ENCODE peak calls at places on chromosomes 2 and 18, in seven cellular contexts. P is neuronal stem cell, V is mesendoderm, J is IMR-90, Q is H1, G is H9, E is trophoblast cell. N is an unnamed sample.

GRCh38 chr18:57841568-57841967 is 38.5 kb upstream of the ATP8B1 start:
- DNase-seq in G (no peak), V (no peak), E (no peak), Q (no peak), P (no peak), J (no peak), N (no peak)

GRCh38 chr2:156663757-156664409 is 227.7 kb downstream of the GPD2 start:
- DNase-seq in E (no peak), Q (no peak), J (no peak), G (no peak), P (no peak), V (peak; percentile 14), N (no peak)

GRCh38 chr2:105188343-105188742 is 53.2 kb upstream of the GPR45 start:
- DNase-seq in Q (no peak), G (peak; percentile 1), E (no peak), J (no peak), P (no peak), V (no peak), N (no peak)

GRCh38 chr2:37020887-37021796 is 54.8 kb upstream of the STRN start:
- DNase-seq in P (no peak), J (peak; percentile 39), Q (no peak), V (peak; percentile 19), E (no peak), G (no peak), N (peak; percentile 8)

GRCh38 chr2:120226296-120226695 is 3.1 kb upstream of the TMEM185B start:
- DNase-seq in P (no peak), G (no peak), Q (no peak), E (no peak), V (no peak), J (no peak), N (no peak)

GRCh38 chr18:55861266-55861665 is 273.3 kb upstream of the TCF4 start:
- DNase-seq in V (peak; percentile 73), J (peak; percentile 60), P (peak; percentile 17), E (no peak), G (peak; percentile 48), Q (no peak), N (peak; percentile 45)

GRCh38 chr18:7452331-7452730 is 114.8 kb upstream of the PTPRM start:
- DNase-seq in P (no peak), J (peak; percentile 4), Q (peak; percentile 38), G (peak; percentile 78), E (peak; percentile 44), V (peak; percentile 79), N (peak; percentile 19)

GRCh38 chr2:67574230-67574629 is 177.1 kb downstream of the ETAA1 start:
- DNase-seq in V (no peak), J (peak; percentile 88), Q (no peak), P (no peak), E (no peak), G (no peak), N (peak; percentile 92)

GRCh38 chr2:84888401-84889276 is 7.8 kb upstream of the TRABD2A start:
- DNase-seq in P (no peak), Q (no peak), E (peak; percentile 95), G (no peak), V (no peak), J (peak; percentile 83), N (peak; percentile 87)

GRCh38 chr2:241138471-241138870 is 10.8 kb downstream of the PASK start:
- DNase-seq in V (no peak), J (no peak), P (no peak), E (no peak), Q (no peak), G (no peak), N (no peak)

GRCh38 chr2:186426153-186427016 is 59.7 kb upstream of the ZC3H15 start:
- DNase-seq in Q (no peak), P (no peak), G (no peak), E (no peak), V (no peak), J (no peak), N (no peak)

GRCh38 chr2:14628906-14629305 is 3.6 kb upstream of the LRATD1 start:
- DNase-seq in P (no peak), G (no peak), Q (no peak), E (peak; percentile 36), J (no peak), V (no peak), N (no peak)

GRCh38 chr2:82675186-82675585 is 1783.9 kb downstream of the SUCLG1 start:
- DNase-seq in J (no peak), G (no peak), Q (no peak), E (no peak), V (peak; percentile 20), P (no peak), N (peak; percentile 7)

GRCh38 chr18:46672062-46672970 is 15.3 kb upstream of the LOXHD1 start:
- DNase-seq in V (peak; percentile 31), E (no peak), G (no peak), J (peak; percentile 7), Q (no peak), P (no peak), N (peak; percentile 49)

GRCh38 chr2:111909079-111909478 is 10.7 kb downstream of the MERTK start:
- DNase-seq in J (no peak), Q (no peak), P (no peak), E (no peak), G (no peak), V (no peak), N (no peak)

GRCh38 chr18:3297025-3297984 is 35.4 kb downstream of the MYL12B start:
- DNase-seq in E (peak; percentile 98), J (peak; percentile 86), Q (peak; percentile 96), V (peak; percentile 99), G (peak; percentile 97), P (peak; percentile 78), N (peak; percentile 90)

GRCh38 chr18:47683774-47684173 is 246.7 kb downstream of the SMAD2 start:
- DNase-seq in G (no peak), J (no peak), Q (no peak), E (no peak), P (no peak), V (no peak), N (no peak)

GRCh38 chr18:59060540-59060939 is 79.1 kb upstream of the SEC11C start:
- DNase-seq in G (no peak), J (no peak), P (no peak), V (no peak), Q (no peak), E (no peak), N (no peak)

GRCh38 chr2:127348421-127349000 is 39.3 kb downstream of the MAP3K2 start:
- DNase-seq in Q (no peak), V (no peak), E (no peak), P (no peak), G (no peak), J (peak; percentile 24), N (peak; percentile 10)

GRCh38 chr2:165794520-165794882 is 454 bp upstream of the GALNT3 start:
- DNase-seq in V (peak; percentile 86), Q (no peak), E (peak; percentile 40), J (peak; percentile 45), G (peak; percentile 65), P (peak; percentile 14), N (peak; percentile 72)

GRCh38 chr2:16067444-16068232 is 127.3 kb downstream of the MYCN start:
- DNase-seq in Q (no peak), E (no peak), G (no peak), P (no peak), J (no peak), V (no peak), N (no peak)

GRCh38 chr2:212421571-212422334 is 116.8 kb downstream of the ERBB4 start:
- DNase-seq in G (no peak), V (no peak), E (peak; percentile 30), P (no peak), Q (no peak), J (peak; percentile 1), N (peak; percentile 21)

DNA sequence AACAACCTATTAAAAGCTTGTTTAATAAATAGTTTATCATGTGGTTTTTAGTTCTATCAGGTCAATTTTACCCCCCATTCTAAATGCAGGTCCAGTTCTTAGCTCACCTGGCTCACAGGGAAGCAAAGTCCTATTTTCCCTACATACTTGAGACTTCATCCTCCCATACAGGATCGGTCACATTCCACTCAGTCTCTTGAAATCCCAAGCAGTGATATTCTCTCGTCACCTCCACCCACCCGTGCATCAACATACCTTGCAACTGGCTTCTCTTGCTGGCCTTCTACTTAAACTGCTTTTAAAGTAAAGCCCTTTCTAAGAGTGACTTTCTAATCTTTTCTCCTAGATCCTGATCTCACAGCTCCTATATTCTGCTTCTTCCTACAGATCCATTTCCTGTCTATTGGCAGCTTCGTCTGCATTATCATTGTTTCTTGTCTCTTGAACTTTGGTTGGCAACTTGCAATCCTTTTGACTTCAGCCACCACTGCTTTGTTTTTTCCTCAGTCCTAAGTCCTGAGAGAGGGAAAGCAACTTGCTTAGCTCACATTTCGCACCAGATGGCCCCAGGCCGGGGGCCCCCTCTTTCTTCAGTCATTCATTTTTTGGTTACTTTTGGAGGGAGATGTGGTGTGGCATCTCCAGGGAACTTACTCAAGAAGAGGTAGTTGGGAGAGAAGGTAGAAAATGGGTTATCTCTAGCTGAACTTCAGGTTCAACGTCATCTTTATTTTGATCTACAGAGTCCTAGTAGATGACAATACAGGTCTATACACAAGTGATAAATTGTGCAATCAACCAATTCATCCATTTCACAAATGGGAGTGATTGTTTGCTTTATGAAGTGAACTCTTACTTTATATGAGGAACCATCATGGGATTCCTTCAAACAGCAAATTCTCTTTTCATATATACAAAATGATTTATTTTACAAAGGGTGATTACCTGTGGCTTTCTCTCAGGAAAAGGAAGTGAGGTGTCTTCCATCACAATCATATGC is 23.9 kb upstream of the NCOA1 start:
- DNase-seq in G (no peak), J (no peak), P (no peak), E (peak; percentile 88), V (peak; percentile 65), Q (no peak), N (no peak)
- H2BK120ac ChIP-seq in G (no peak overlapping the region), J (no peak overlapping the region), P (no peak overlapping the region), E (no peak overlapping the region), V (no peak overlapping the region), Q (no peak overlapping the region), N (no peak overlapping the region)

DNA sequence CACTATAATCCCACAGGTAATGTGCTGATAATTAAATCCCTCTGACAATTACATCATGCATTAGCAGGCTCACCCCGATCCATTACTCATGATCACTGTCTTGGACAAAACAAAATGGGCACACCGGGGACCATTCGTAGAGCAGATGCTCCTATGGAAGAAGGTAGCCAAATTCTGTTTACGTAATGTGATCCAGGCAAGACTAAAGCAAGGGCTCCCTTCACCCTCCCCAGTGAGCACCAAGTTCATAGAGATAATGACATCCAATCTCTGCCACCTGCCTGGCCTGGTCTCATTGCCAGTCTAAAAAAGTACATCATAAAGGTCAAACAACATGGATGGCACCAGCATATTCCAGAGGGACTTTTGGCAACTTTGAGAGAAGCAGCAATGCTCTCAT is 657.0 kb upstream of the SOX11 start:
- DNase-seq in G (no peak), E (no peak), V (no peak), Q (no peak), J (no peak), P (no peak), N (no peak)
- H2BK120ac ChIP-seq in G (no peak overlapping the region), E (no peak overlapping the region), V (no peak overlapping the region), Q (no peak overlapping the region), J (no peak overlapping the region), P (no peak overlapping the region), N (no peak overlapping the region)

GRCh38 chr2:45477546-45477945 is 133.5 kb downstream of the SRBD1 start:
- DNase-seq in J (no peak), V (no peak), P (no peak), Q (no peak), G (no peak), E (no peak), N (no peak)
- H2BK120ac ChIP-seq in J (no peak overlapping the region), V (no peak overlapping the region), P (no peak overlapping the region), Q (no peak overlapping the region), G (no peak overlapping the region), E (no peak overlapping the region), N (no peak overlapping the region)

DNA sequence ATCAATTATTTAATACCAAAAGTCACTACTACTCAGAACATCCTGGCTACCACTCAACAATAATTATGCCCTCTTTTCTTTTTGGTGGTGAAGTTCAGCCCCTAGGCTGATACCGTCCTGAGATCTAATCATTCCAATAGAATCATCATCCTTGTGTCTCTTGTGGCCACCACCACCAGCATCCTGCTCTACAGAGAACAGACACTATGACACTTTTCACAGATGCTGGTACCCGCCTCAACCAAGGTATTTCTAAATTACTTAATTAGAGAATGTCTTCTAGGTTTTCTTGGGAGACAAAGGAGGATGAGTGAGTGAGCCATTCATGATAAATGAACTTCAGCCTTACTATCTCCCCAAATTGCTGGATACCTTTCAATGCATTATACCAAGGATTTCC is 60.0 kb downstream of the TDRD15 start:
- DNase-seq in Q (no peak), J (no peak), P (no peak), V (no peak), E (peak; percentile 94), G (no peak), N (no peak)
- H2BK120ac ChIP-seq in Q (no peak overlapping the region), J (no peak overlapping the region), P (no peak overlapping the region), V (no peak overlapping the region), E (no peak overlapping the region), G (no peak overlapping the region), N (no peak overlapping the region)

N was measured in mesenchymal stem cell.